ENCODE peak calls at places on chromosomes 1 and 21, in four cellular contexts. D is spleen, J is NCI-H510A treated with DMSO at 0.1 percent for 48 hours, H is right cardiac atrium. Z is an unnamed sample.

GRCh38 chr21:34630536-34631143 is 15.7 kb upstream of the RCAN1 start:
- DNase-seq in D (no peak), J (peak; percentile 81), H (no peak), Z (peak; percentile 78)

GRCh38 chr21:42294273-42294880 is 20.8 kb downstream of the TFF3 start:
- DNase-seq in D (no peak), J (no peak), H (no peak), Z (no peak)

GRCh38 chr1:75745276-75745675 is 20.8 kb downstream of the ACADM start:
- DNase-seq in D (no peak), J (no peak), H (no peak), Z (no peak)

GRCh38 chr1:107547363-107548155 is 406.7 kb downstream of the NTNG1 start:
- DNase-seq in D (no peak), J (no peak), H (no peak), Z (no peak)

GRCh38 chr21:29237110-29238051 is 61.3 kb upstream of the BACH1 start:
- DNase-seq in D (no peak), J (no peak), H (no peak), Z (no peak)

GRCh38 chr1:29851666-29852065 is 615.3 kb downstream of the PTPRU start:
- DNase-seq in D (no peak), J (no peak), H (no peak), Z (no peak)

GRCh38 chr1:44811234-44811633 is 2.9 kb downstream of the BTBD19 start:
- DNase-seq in D (peak; percentile 47), J (no peak), H (no peak), Z (no peak)

GRCh38 chr1:237677979-237678378 is 212.7 kb downstream of the ZP4 start:
- DNase-seq in D (no peak), J (peak; percentile 9), H (no peak), Z (no peak)

GRCh38 chr1:3733603-3734591 is 18.4 kb upstream of the CCDC27 start:
- DNase-seq in D (no peak), J (no peak), H (peak; percentile 52), Z (no peak)

GRCh38 chr1:1344672-1345361 is 4.4 kb downstream of the DVL1 start:
- DNase-seq in D (no peak), J (no peak), H (peak; percentile 65), Z (peak; percentile 56)

GRCh38 chr1:170200665-170201397 is 55.1 kb downstream of the NTMT2 start:
- DNase-seq in D (no peak), J (no peak), H (no peak), Z (no peak)

GRCh38 chr1:197972406-197972805 is 55.2 kb downstream of the LHX9 start:
- DNase-seq in D (no peak), J (no peak), H (no peak), Z (no peak)

GRCh38 chr1:167538657-167539056 is 14.9 kb downstream of the CREG1 start:
- DNase-seq in D (no peak), J (no peak), H (no peak), Z (no peak)

Z was measured in K562.